ENCODE peak calls at places on chromosomes 12 and 14, in four cellular contexts. Y is heart right ventricle, H is left ventricle myocardium inferior, I is heart left ventricle. S is an unnamed sample.

GRCh38 chr12:51351913-51352532 is 5.5 kb upstream of the CELA1 start:
- DNase-seq in Y (peak; percentile 17), H (no peak), I (peak; percentile 16), S (peak; percentile 70)

GRCh38 chr12:41336041-41336552 is 148.0 kb downstream of the PDZRN4 start:
- DNase-seq in Y (no peak), H (no peak), I (no peak), S (no peak)

GRCh38 chr14:61662437-61663311 is 32.6 kb upstream of the HIF1A start:
- DNase-seq in Y (no peak), H (no peak), I (peak; percentile 9), S (peak; percentile 44)

GRCh38 chr12:118981285-118982201 is at the start of gene SRRM4:
- DNase-seq in Y (no peak), H (no peak), I (peak; percentile 6), S (no peak)

GRCh38 chr14:75518625-75519024 is 3.6 kb upstream of the BATF start:
- DNase-seq in Y (no peak), H (no peak), I (no peak), S (no peak)

GRCh38 chr12:8644345-8645248 is 18.0 kb downstream of the MFAP5 start:
- DNase-seq in Y (no peak), H (no peak), I (no peak), S (no peak)

GRCh38 chr12:91657016-91657415 is 474.4 kb upstream of the DCN start:
- DNase-seq in Y (no peak), H (no peak), I (no peak), S (no peak)

GRCh38 chr14:71733210-71733883 is 198.9 kb upstream of the RGS6 start:
- DNase-seq in Y (no peak), H (no peak), I (no peak), S (peak; percentile 34)

GRCh38 chr12:6201199-6201608 is 1.0 kb downstream of the CD9 start:
- DNase-seq in Y (no peak), H (no peak), I (no peak), S (no peak)

GRCh38 chr14:103710771-103711392 is 4.4 kb downstream of the XRCC3 start:
- DNase-seq in Y (no peak), H (no peak), I (no peak), S (no peak)

GRCh38 chr14:103711516-103712431 is 3.5 kb downstream of the XRCC3 start:
- DNase-seq in Y (peak; percentile 45), H (peak; percentile 49), I (peak; percentile 60), S (no peak)

GRCh38 chr14:103714063-103714724 is 1.1 kb downstream of the XRCC3 start:
- DNase-seq in Y (no peak), H (no peak), I (no peak), S (peak; percentile 28)

GRCh38 chr14:103713304-103714062 is 1.8 kb downstream of the XRCC3 start:
- DNase-seq in Y (no peak), H (no peak), I (no peak), S (no peak)

DNA sequence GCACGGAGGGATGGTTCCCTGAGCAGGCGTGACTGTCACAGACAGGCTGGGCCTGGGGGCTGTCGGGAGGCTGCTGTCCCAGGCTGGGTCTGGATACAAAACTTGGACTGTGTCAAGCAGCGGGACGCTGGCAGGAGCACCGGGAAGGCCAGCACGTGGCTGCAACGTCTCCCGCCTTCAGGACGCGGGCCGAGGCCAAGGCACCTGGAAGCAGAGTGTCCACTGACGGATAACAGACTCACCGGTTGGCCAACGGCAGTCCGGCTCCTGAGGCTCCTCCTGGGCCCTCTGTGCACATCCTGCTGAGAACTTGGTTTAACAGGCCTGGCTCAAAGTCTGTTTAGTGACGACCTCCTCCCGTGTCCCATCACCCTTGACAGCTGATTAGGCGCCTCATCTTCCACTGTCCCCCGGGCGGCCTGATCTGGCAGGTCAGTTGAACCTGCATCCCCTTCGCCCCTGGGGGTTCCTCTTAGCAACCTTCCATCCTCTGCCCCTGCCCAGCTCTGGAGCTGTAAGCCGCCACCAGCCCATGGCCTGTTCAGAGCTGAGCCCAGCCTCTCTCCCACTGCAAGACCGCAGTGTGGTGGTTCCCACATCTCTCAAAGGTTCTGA is 2.5 kb downstream of the XRCC3 start:
- DNase-seq in Y (no peak), H (peak; percentile 21), I (no peak), S (no peak)
- H3K4me1 ChIP-seq in Y (peaks cover 80% of the 10 kb centered on the region), H (peaks cover 82% of the 10 kb centered on the region), I (peaks cover 54% of the 10 kb centered on the region), S (peaks cover 23% of the 10 kb centered on the region)

DNA sequence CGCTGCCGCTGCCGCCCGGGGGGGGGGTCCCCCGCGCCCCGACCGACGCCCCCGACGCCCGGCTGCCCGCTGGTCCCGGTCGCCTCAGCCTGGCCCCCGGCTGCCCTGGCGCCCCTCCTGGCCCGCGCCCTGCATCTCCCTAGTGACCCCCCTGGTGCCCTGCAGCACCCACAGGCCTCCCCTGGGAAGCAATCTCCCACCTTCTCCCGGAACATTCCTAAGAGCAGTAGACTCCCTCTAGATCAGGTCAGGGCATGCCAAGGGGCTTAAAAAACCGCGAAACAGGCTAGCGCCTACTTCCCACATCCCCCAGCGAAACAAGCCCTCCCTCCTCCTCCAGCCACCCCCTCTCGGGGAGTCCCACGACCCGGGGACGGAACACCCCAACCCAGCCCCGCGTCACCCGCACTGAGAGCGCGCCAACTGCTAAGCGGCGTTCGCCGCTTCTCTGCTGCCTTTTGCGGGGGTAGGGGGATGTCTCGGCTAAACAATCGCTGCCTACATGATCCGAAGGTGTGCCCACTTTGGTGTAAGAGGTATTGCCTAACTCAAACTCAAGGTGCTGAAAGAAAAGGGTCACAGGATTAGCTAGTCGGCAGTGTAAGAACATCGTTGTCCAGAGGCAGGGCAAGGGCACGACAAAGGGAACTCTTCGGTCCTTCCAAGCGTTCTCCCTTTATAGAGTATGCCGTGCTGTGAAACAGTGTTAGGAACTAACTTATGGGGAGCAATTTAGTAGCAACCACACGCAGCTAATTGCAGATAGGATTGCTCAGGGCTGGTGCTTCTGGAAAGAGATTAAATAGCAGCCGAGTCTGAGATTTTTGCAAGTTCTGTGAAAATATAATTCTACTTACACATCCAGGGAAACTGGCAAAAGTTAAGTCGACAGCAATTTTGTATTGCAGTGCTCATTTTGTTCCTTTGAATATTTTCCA is 617 bp upstream of the NTN4 start:
- DNase-seq in Y (peak; percentile 33), H (no peak), I (peak; percentile 28), S (peak; percentile 53)
- H3K4me3 ChIP-seq in Y (peak overlapping the region; percentile 89), H (peak overlapping the region; percentile 93), I (peak overlapping the region; percentile 94), S (peak overlapping the region; percentile 94)

GRCh38 chr14:76773188-76773885 is 12.1 kb downstream of the VASH1 start:
- DNase-seq in Y (peak; percentile 75), H (peak; percentile 66), I (peak; percentile 76), S (peak; percentile 20)
- H3K27ac ChIP-seq in Y (peak overlapping the region; percentile 81), H (peak overlapping the region; percentile 81), I (peak overlapping the region; percentile 82), S (no peak overlapping the region)

GRCh38 chr14:68583527-68584275 is 209.2 kb downstream of the ZFP36L1 start:
- DNase-seq in Y (no peak), H (no peak), I (no peak), S (no peak)

GRCh38 chr14:68578597-68578996 is 214.3 kb downstream of the ZFP36L1 start:
- DNase-seq in Y (no peak), H (no peak), I (no peak), S (no peak)

GRCh38 chr14:68576496-68577244 is 216.2 kb downstream of the ZFP36L1 start:
- DNase-seq in Y (no peak), H (no peak), I (no peak), S (peak; percentile 68)

GRCh38 chr14:68580096-68580640 is 212.7 kb downstream of the ZFP36L1 start:
- DNase-seq in Y (no peak), H (no peak), I (no peak), S (no peak)

GRCh38 chr14:68580676-68581075 is 212.2 kb downstream of the ZFP36L1 start:
- DNase-seq in Y (no peak), H (no peak), I (no peak), S (no peak)
- H3K4me1 ChIP-seq in Y (peaks cover 16% of the 10 kb centered on the region), H (peaks cover 45% of the 10 kb centered on the region), I (peaks cover 27% of the 10 kb centered on the region), S (peaks cover 35% of the 10 kb centered on the region)

GRCh38 chr14:76901171-76902055 is 75.2 kb downstream of the LRRC74A start:
- DNase-seq in Y (no peak), H (no peak), I (no peak), S (peak; percentile 52)

GRCh38 chr14:76904100-76904739 is 78.0 kb downstream of the LRRC74A start:
- DNase-seq in Y (peak; percentile 50), H (peak; percentile 48), I (no peak), S (peak; percentile 78)

GRCh38 chr14:76902591-76902990 is 76.4 kb downstream of the LRRC74A start:
- DNase-seq in Y (no peak), H (no peak), I (no peak), S (no peak)

GRCh38 chr14:76908834-76909233 is 82.6 kb downstream of the LRRC74A start:
- DNase-seq in Y (no peak), H (no peak), I (no peak), S (no peak)

GRCh38 chr14:76904740-76905569 is 78.7 kb downstream of the LRRC74A start:
- DNase-seq in Y (no peak), H (peak; percentile 52), I (no peak), S (peak; percentile 94)
- H3K4me3 ChIP-seq in Y (no peak overlapping the region), H (no peak overlapping the region), I (no peak overlapping the region), S (no peak overlapping the region)

DNA sequence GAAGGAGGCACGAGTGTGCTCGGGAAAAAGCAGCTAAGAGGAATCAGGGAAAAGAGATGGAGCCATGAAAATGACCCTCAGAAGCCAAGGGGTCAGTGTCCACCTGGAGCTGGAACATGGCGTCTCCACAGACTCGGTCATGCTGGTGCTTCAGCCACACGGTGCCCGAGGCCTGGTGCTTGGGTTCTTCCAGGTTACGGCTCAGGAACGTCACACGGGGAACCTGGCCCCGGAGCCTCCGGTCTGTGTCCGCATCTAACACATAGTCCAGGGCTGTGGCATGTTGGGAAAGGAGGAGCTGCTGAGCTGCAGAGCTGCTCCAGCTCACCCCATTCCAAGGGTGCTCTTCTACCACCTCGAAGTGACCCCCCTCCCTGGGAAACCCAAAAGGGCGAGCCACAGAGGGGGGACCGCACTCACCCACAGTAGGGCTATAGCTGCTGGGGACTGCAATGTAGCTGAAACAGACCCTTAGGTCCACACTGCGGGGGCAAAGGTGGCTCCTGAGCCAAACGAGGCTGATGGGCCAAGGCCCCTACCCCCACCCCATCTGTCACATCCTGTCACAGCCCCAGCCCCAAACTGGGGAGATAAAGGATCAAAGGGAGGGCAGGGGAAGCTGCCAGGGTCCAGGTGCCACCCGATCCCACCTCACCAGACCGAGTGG is 10.8 kb downstream of the ITGA7 start:
- DNase-seq in Y (no peak), H (no peak), I (no peak), S (no peak)
- H3K27ac ChIP-seq in Y (no peak overlapping the region), H (no peak overlapping the region), I (peak overlapping the region; percentile 24), S (no peak overlapping the region)

GRCh38 chr14:97393244-97393643 is 596.1 kb downstream of the VRK1 start:
- DNase-seq in Y (no peak), H (no peak), I (no peak), S (no peak)
- H3K4me1 ChIP-seq in Y (no peaks in the 10 kb centered on the region), H (no peaks in the 10 kb centered on the region), I (no peaks in the 10 kb centered on the region), S (no peaks in the 10 kb centered on the region)

GRCh38 chr14:85934123-85934885 is 404.4 kb downstream of the FLRT2 start:
- DNase-seq in Y (peak; percentile 15), H (no peak), I (peak; percentile 12), S (peak; percentile 3)

GRCh38 chr14:85934886-85935254 is 404.9 kb downstream of the FLRT2 start:
- DNase-seq in Y (no peak), H (no peak), I (no peak), S (no peak)
- H3K4me3 ChIP-seq in Y (peak overlapping the region; percentile 55), H (peak overlapping the region; percentile 62), I (peak overlapping the region; percentile 18), S (peak overlapping the region; percentile 10)

DNA sequence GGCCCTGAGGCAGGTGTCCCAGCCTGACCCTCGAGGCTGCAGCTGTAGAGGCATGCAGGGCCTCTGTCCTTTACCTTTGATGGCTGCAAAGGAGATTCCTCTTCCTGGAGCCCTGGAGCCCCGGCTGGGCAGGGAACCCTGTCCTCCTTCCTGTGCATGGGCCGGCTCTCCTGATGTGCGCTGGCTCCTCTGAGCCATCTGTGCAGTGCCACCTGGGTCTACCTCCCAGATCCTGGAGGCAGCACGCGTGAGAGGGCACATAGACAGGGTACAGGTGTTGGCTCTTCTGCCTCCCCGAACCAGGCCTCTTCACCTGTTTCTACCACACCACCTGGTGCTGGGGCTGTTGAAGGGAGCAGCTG is 115.1 kb downstream of the BEGAIN start:
- DNase-seq in Y (no peak), H (no peak), I (no peak), S (no peak)
- H3K27ac ChIP-seq in Y (no peak overlapping the region), H (no peak overlapping the region), I (no peak overlapping the region), S (no peak overlapping the region)

S was measured in SJSA1.